ENCODE peak calls at places on chromosome 12, in ten cellular contexts. V, M, Y, S, C, A, H, E, U and X are unnamed samples.

GRCh38 chr12:129753596-129753995 is 150.2 kb downstream of the TMEM132D start:
- DNase-seq in V (no peak), M (no peak), Y (no peak), S (no peak), C (no peak), A (peak), H (no peak), E (no peak), U (no peak), X (no peak)

GRCh38 chr12:103677341-103677740 is 90.3 kb downstream of the STAB2 start:
- DNase-seq in V (no peak), M (peak), Y (no peak), S (peak), C (no peak), A (no peak), H (no peak), E (no peak), U (no peak), X (peak)

GRCh38 chr12:49264466-49264872 is 413 bp upstream of the TUBA1C start:
- DNase-seq in V (no peak), M (no peak), Y (no peak), S (no peak), C (no peak), A (no peak), H (peak), E (no peak), U (peak), X (no peak)

GRCh38 chr12:2691001-2691339 is 103.8 kb upstream of the FKBP4 start:
- DNase-seq in V (no peak), M (no peak), Y (peak), S (no peak), C (peak), A (peak), H (peak), E (no peak), U (peak), X (peak)

GRCh38 chr12:48988030-48988649 is 10.0 kb downstream of the WNT1 start:
- DNase-seq in V (no peak), M (no peak), Y (peak), S (no peak), C (peak), A (no peak), H (peak), E (peak), U (peak), X (peak)

GRCh38 chr12:91854725-91855124 is 290.9 kb downstream of the BTG1 start:
- DNase-seq in V (no peak), M (no peak), Y (no peak), S (no peak), C (no peak), A (peak), H (no peak), E (no peak), U (peak), X (no peak)

GRCh38 chr12:238736-239398 is 23.8 kb downstream of the SLC6A13 start:
- DNase-seq in V (no peak), M (no peak), Y (no peak), S (no peak), C (no peak), A (no peak), H (no peak), E (no peak), U (no peak), X (no peak)

GRCh38 chr12:15754233-15754632 is 35.0 kb downstream of the EPS8 start:
- DNase-seq in V (no peak), M (no peak), Y (no peak), S (no peak), C (no peak), A (peak), H (no peak), E (no peak), U (no peak), X (no peak)

GRCh38 chr12:64744422-64745258 is 14.6 kb downstream of the GNS start:
- DNase-seq in V (no peak), M (no peak), Y (peak), S (no peak), C (no peak), A (peak), H (no peak), E (no peak), U (no peak), X (no peak)

GRCh38 chr12:109735051-109735521 is 21.5 kb downstream of the FAM222A start:
- DNase-seq in V (peak), M (peak), Y (no peak), S (no peak), C (no peak), A (no peak), H (no peak), E (no peak), U (no peak), X (peak)

GRCh38 chr12:93060071-93060665 is 131.1 kb upstream of the EEA1 start:
- DNase-seq in V (no peak), M (no peak), Y (no peak), S (no peak), C (peak), A (no peak), H (no peak), E (peak), U (no peak), X (no peak)

GRCh38 chr12:95998611-95999300 is 2.6 kb upstream of the HAL start:
- DNase-seq in V (peak), M (no peak), Y (peak), S (peak), C (peak), A (peak), H (peak), E (peak), U (peak), X (no peak)

GRCh38 chr12:24679135-24679534 is 269.8 kb downstream of the BCAT1 start:
- DNase-seq in V (no peak), M (no peak), Y (no peak), S (no peak), C (no peak), A (peak), H (no peak), E (peak), U (peak), X (no peak)

GRCh38 chr12:26196424-26196722 is 1.0 kb downstream of the SSPN start:
- DNase-seq in V (no peak), M (no peak), Y (no peak), S (no peak), C (no peak), A (no peak), H (no peak), E (no peak), U (peak), X (no peak)

GRCh38 chr12:119938049-119938667 is 50.9 kb upstream of the BICDL1 start:
- DNase-seq in V (peak), M (no peak), Y (peak), S (no peak), C (peak), A (peak), H (peak), E (peak), U (peak), X (peak)

GRCh38 chr12:62414180-62414579 is 52.4 kb upstream of the MON2 start:
- DNase-seq in V (no peak), M (no peak), Y (no peak), S (no peak), C (no peak), A (no peak), H (no peak), E (no peak), U (no peak), X (no peak)

GRCh38 chr12:64682572-64683277 is 72.4 kb downstream of the RASSF3 start:
- DNase-seq in V (no peak), M (no peak), Y (peak), S (no peak), C (no peak), A (peak), H (no peak), E (peak), U (peak), X (no peak)

GRCh38 chr12:108017658-108018057 is 111.4 kb upstream of the WSCD2 start:
- DNase-seq in V (no peak), M (no peak), Y (no peak), S (no peak), C (no peak), A (no peak), H (no peak), E (no peak), U (no peak), X (no peak)

GRCh38 chr12:122979001-122979907 is 1.2 kb upstream of the ARL6IP4 start:
- DNase-seq in V (peak), M (no peak), Y (no peak), S (no peak), C (no peak), A (no peak), H (no peak), E (no peak), U (no peak), X (no peak)

GRCh38 chr12:106082216-106083175 is 56.3 kb downstream of the NUAK1 start:
- DNase-seq in V (no peak), M (no peak), Y (no peak), S (no peak), C (no peak), A (peak), H (no peak), E (no peak), U (no peak), X (no peak)

GRCh38 chr12:13702401-13702800 is 279.0 kb downstream of the GRIN2B start:
- DNase-seq in V (no peak), M (no peak), Y (no peak), S (no peak), C (no peak), A (no peak), H (no peak), E (no peak), U (no peak), X (no peak)

GRCh38 chr12:11437966-11438365 is 42.6 kb upstream of the PRB2 start:
- DNase-seq in V (no peak), M (no peak), Y (no peak), S (no peak), C (no peak), A (no peak), H (no peak), E (no peak), U (no peak), X (no peak)

GRCh38 chr12:57815177-57816000 is 3.1 kb downstream of the AVIL start:
- DNase-seq in V (no peak), M (no peak), Y (peak), S (no peak), C (no peak), A (no peak), H (no peak), E (peak), U (no peak), X (no peak)

GRCh38 chr12:45089417-45089816 is 38.5 kb upstream of the DBX2 start:
- DNase-seq in V (no peak), M (no peak), Y (no peak), S (no peak), C (no peak), A (no peak), H (no peak), E (no peak), U (no peak), X (no peak)

GRCh38 chr12:118061876-118062791 is 1.2 kb upstream of the WSB2 start:
- DNase-seq in V (peak), M (peak), Y (peak), S (peak), C (peak), A (peak), H (no peak), E (peak), U (peak), X (peak)

GRCh38 chr12:3655331-3655900 is 97.5 kb downstream of the CRACR2A start:
- DNase-seq in V (no peak), M (no peak), Y (peak), S (no peak), C (peak), A (no peak), H (no peak), E (peak), U (no peak), X (no peak)

GRCh38 chr12:92912052-92912451 is 17.0 kb downstream of the EEA1 start:
- DNase-seq in V (no peak), M (no peak), Y (no peak), S (no peak), C (no peak), A (peak), H (no peak), E (peak), U (no peak), X (no peak)

GRCh38 chr12:54147606-54148005 is 41.2 kb downstream of the SMUG1 start:
- DNase-seq in V (no peak), M (no peak), Y (no peak), S (no peak), C (no peak), A (no peak), H (no peak), E (no peak), U (no peak), X (no peak)

GRCh38 chr12:4858385-4858784 is 51.3 kb upstream of the KCNA1 start:
- DNase-seq in V (peak), M (no peak), Y (no peak), S (no peak), C (peak), A (no peak), H (no peak), E (no peak), U (peak), X (no peak)

GRCh38 chr12:68245071-68246021 is 8.1 kb downstream of the IL22 start:
- DNase-seq in V (no peak), M (no peak), Y (no peak), S (no peak), C (no peak), A (peak), H (no peak), E (no peak), U (peak), X (no peak)

GRCh38 chr12:6225630-6226001 is 25.4 kb downstream of the CD9 start:
- DNase-seq in V (no peak), M (no peak), Y (no peak), S (no peak), C (no peak), A (peak), H (no peak), E (no peak), U (peak), X (no peak)

GRCh38 chr12:62860501-62861156 is 74.3 kb downstream of the PPM1H start:
- DNase-seq in V (no peak), M (no peak), Y (no peak), S (no peak), C (no peak), A (peak), H (no peak), E (no peak), U (no peak), X (no peak)

GRCh38 chr12:116354950-116355779 is 77.7 kb upstream of the MED13L start:
- DNase-seq in V (no peak), M (no peak), Y (no peak), S (no peak), C (no peak), A (no peak), H (no peak), E (no peak), U (no peak), X (no peak)

GRCh38 chr12:116354534-116354933 is 77.0 kb upstream of the MED13L start:
- DNase-seq in V (no peak), M (no peak), Y (no peak), S (no peak), C (no peak), A (no peak), H (no peak), E (no peak), U (no peak), X (no peak)

GRCh38 chr12:116361404-116362223 is 84.1 kb upstream of the MED13L start:
- DNase-seq in V (no peak), M (no peak), Y (no peak), S (no peak), C (peak), A (no peak), H (no peak), E (no peak), U (no peak), X (no peak)

GRCh38 chr12:116360579-116361403 is 83.3 kb upstream of the MED13L start:
- DNase-seq in V (no peak), M (no peak), Y (no peak), S (no peak), C (peak), A (no peak), H (no peak), E (peak), U (no peak), X (no peak)

GRCh38 chr12:116358850-116359761 is 81.6 kb upstream of the MED13L start:
- DNase-seq in V (peak), M (peak), Y (peak), S (peak), C (peak), A (peak), H (peak), E (peak), U (peak), X (peak)
- H3K4me3 ChIP-seq in V (peak), M (peak), Y (no peak), S (peak), C (no peak), A (no peak), H (peak), E (peak), U (no peak), X (peak)

DNA sequence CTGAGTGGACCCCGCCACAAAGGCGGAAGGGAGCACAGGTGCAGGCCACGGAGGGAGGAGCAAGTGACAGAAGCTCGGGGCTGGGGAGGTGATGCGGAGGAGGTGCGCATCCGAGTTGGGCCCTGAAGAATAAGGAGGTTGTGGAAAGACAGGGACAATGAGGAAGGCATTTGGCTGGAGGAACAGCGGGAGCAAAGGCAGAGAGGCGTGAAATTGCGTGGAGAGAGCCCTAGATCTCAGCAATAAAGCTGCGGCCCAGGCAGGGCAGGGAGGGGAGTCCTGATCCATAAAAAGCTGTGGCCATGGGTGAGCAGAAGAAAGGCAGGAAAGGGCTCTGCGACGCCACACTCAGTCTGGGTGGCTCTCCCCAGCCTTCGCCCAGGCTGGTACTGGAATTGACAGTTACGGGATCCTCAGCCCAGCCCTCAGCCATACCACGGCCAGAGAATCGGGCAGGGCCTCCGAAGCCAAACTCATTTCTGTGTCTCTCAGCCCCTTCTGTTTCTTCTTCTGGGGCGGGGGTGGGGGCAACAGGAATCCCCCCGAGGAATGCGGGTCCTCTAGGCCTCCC is 2.2 kb downstream of the FIGNL2 start:
- DNase-seq in V (no peak), M (no peak), Y (no peak), S (no peak), C (no peak), A (no peak), H (no peak), E (no peak), U (no peak), X (no peak)
- H3K4me3 ChIP-seq in V (no peak), M (peak), Y (no peak), S (no peak), C (no peak), A (no peak), H (no peak), E (no peak), U (peak), X (no peak)

DNA sequence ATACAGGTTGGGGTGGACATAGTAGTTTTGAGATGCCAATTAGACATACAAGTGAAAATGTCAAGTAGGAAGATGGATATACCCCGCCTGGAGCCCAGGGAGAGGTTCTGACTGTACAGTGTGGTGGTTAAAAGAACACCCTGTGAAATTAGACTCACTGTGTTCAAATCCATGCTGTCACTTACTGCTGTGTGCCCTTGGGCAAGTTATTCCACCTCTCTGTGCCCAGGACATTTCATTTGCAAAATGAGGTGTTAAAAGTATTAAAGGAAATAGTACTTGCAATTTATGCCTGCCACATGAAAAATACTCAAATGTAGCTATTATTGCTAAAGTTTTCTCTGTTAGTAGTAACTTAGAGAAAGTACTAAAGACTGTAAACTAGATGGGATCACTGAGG is 18.5 kb downstream of the GALNT4 start:
- DNase-seq in V (no peak), M (no peak), Y (no peak), S (no peak), C (no peak), A (no peak), H (no peak), E (no peak), U (no peak), X (no peak)
- H3K4me3 ChIP-seq in V (no peak), M (no peak), Y (no peak), S (no peak), C (no peak), A (no peak), H (no peak), E (no peak), U (no peak), X (no peak)

GRCh38 chr12:12585115-12585862 is 22.6 kb upstream of the DUSP16 start:
- DNase-seq in V (no peak), M (no peak), Y (no peak), S (no peak), C (no peak), A (no peak), H (no peak), E (no peak), U (no peak), X (no peak)

GRCh38 chr12:12577786-12578185 is 15.1 kb upstream of the DUSP16 start:
- DNase-seq in V (no peak), M (no peak), Y (no peak), S (no peak), C (no peak), A (no peak), H (no peak), E (no peak), U (no peak), X (no peak)

GRCh38 chr12:12583510-12583909 is 20.8 kb upstream of the DUSP16 start:
- DNase-seq in V (no peak), M (no peak), Y (no peak), S (no peak), C (peak), A (no peak), H (no peak), E (no peak), U (no peak), X (no peak)

GRCh38 chr12:12582895-12583303 is 20.2 kb upstream of the DUSP16 start:
- DNase-seq in V (no peak), M (no peak), Y (peak), S (no peak), C (peak), A (no peak), H (no peak), E (peak), U (peak), X (no peak)

GRCh38 chr12:12582193-12582881 is 19.7 kb upstream of the DUSP16 start:
- DNase-seq in V (no peak), M (no peak), Y (no peak), S (no peak), C (peak), A (no peak), H (no peak), E (no peak), U (no peak), X (no peak)
- H3K4me3 ChIP-seq in V (no peak), M (no peak), Y (no peak), S (no peak), C (peak), A (no peak), H (no peak), E (no peak), U (no peak), X (no peak)